ENCODE peak calls at places on chromosomes 2 and 18, in nine cellular contexts. One of them, this sample, is unnamed.

GRCh38 chr2:30272761-30273573 is 41.6 kb downstream of the LBH start:
- DNase-seq in stomach: no peak
- DNase-seq in naive thymus-derived CD4-positive, alpha-beta T cell: peak
- DNase-seq in stimulated activated CD4-positive, alpha-beta T cell treated with anti-CD3 and anti-CD28 coated beads, Interleukin-15, amount 100 ng/mL, for 24 hours: peak
- DNase-seq in GM23338: no peak
- DNase-seq in H9: no peak
- DNase-seq in T-cell: no peak
- DNase-seq in CD8-positive, alpha-beta memory T cell: no peak
- DNase-seq in RWPE1: peak
- DNase-seq in this sample: no peak

GRCh38 chr2:19872302-19872701 is 29.5 kb downstream of the TTC32 start:
- DNase-seq in stomach: no peak
- DNase-seq in naive thymus-derived CD4-positive, alpha-beta T cell: no peak
- DNase-seq in stimulated activated CD4-positive, alpha-beta T cell treated with anti-CD3 and anti-CD28 coated beads, Interleukin-15, amount 100 ng/mL, for 24 hours: no peak
- DNase-seq in GM23338: no peak
- DNase-seq in H9: no peak
- DNase-seq in T-cell: no peak
- DNase-seq in CD8-positive, alpha-beta memory T cell: no peak
- DNase-seq in RWPE1: no peak
- DNase-seq in this sample: no peak

GRCh38 chr2:85578243-85579180 is 1.1 kb downstream of the VAMP8 start:
- DNase-seq in stomach: peak
- DNase-seq in naive thymus-derived CD4-positive, alpha-beta T cell: no peak
- DNase-seq in stimulated activated CD4-positive, alpha-beta T cell treated with anti-CD3 and anti-CD28 coated beads, Interleukin-15, amount 100 ng/mL, for 24 hours: peak
- DNase-seq in GM23338: no peak
- DNase-seq in H9: peak
- DNase-seq in T-cell: no peak
- DNase-seq in CD8-positive, alpha-beta memory T cell: no peak
- DNase-seq in RWPE1: no peak
- DNase-seq in this sample: no peak

GRCh38 chr2:163723881-163724280 is 11.9 kb downstream of the FIGN start:
- DNase-seq in stomach: no peak
- DNase-seq in naive thymus-derived CD4-positive, alpha-beta T cell: no peak
- DNase-seq in stimulated activated CD4-positive, alpha-beta T cell treated with anti-CD3 and anti-CD28 coated beads, Interleukin-15, amount 100 ng/mL, for 24 hours: no peak
- DNase-seq in GM23338: no peak
- DNase-seq in H9: no peak
- DNase-seq in T-cell: no peak
- DNase-seq in CD8-positive, alpha-beta memory T cell: no peak
- DNase-seq in RWPE1: no peak
- DNase-seq in this sample: no peak

GRCh38 chr2:88554189-88554588 is 73.1 kb downstream of the EIF2AK3 start:
- DNase-seq in stomach: no peak
- DNase-seq in naive thymus-derived CD4-positive, alpha-beta T cell: no peak
- DNase-seq in stimulated activated CD4-positive, alpha-beta T cell treated with anti-CD3 and anti-CD28 coated beads, Interleukin-15, amount 100 ng/mL, for 24 hours: no peak
- DNase-seq in GM23338: peak
- DNase-seq in H9: peak
- DNase-seq in T-cell: no peak
- DNase-seq in CD8-positive, alpha-beta memory T cell: no peak
- DNase-seq in RWPE1: no peak
- DNase-seq in this sample: no peak

GRCh38 chr2:170457742-170458141 is 257.4 kb upstream of the SP5 start:
- DNase-seq in stomach: no peak
- DNase-seq in naive thymus-derived CD4-positive, alpha-beta T cell: no peak
- DNase-seq in stimulated activated CD4-positive, alpha-beta T cell treated with anti-CD3 and anti-CD28 coated beads, Interleukin-15, amount 100 ng/mL, for 24 hours: no peak
- DNase-seq in GM23338: no peak
- DNase-seq in H9: no peak
- DNase-seq in T-cell: no peak
- DNase-seq in CD8-positive, alpha-beta memory T cell: no peak
- DNase-seq in RWPE1: no peak
- DNase-seq in this sample: no peak

GRCh38 chr2:233092446-233093438 is 32.6 kb downstream of the INPP5D start:
- DNase-seq in stomach: no peak
- DNase-seq in naive thymus-derived CD4-positive, alpha-beta T cell: no peak
- DNase-seq in stimulated activated CD4-positive, alpha-beta T cell treated with anti-CD3 and anti-CD28 coated beads, Interleukin-15, amount 100 ng/mL, for 24 hours: no peak
- DNase-seq in GM23338: no peak
- DNase-seq in H9: no peak
- DNase-seq in T-cell: no peak
- DNase-seq in CD8-positive, alpha-beta memory T cell: no peak
- DNase-seq in RWPE1: no peak
- DNase-seq in this sample: no peak

GRCh38 chr18:38493991-38494559 is 928.5 kb upstream of the CELF4 start:
- DNase-seq in stomach: no peak
- DNase-seq in naive thymus-derived CD4-positive, alpha-beta T cell: no peak
- DNase-seq in stimulated activated CD4-positive, alpha-beta T cell treated with anti-CD3 and anti-CD28 coated beads, Interleukin-15, amount 100 ng/mL, for 24 hours: no peak
- DNase-seq in GM23338: no peak
- DNase-seq in H9: no peak
- DNase-seq in T-cell: no peak
- DNase-seq in CD8-positive, alpha-beta memory T cell: no peak
- DNase-seq in RWPE1: no peak
- DNase-seq in this sample: no peak

GRCh38 chr18:6752200-6752873 is 22.8 kb downstream of the ARHGAP28 start:
- DNase-seq in stomach: no peak
- DNase-seq in naive thymus-derived CD4-positive, alpha-beta T cell: no peak
- DNase-seq in stimulated activated CD4-positive, alpha-beta T cell treated with anti-CD3 and anti-CD28 coated beads, Interleukin-15, amount 100 ng/mL, for 24 hours: no peak
- DNase-seq in GM23338: peak
- DNase-seq in H9: peak
- DNase-seq in T-cell: no peak
- DNase-seq in CD8-positive, alpha-beta memory T cell: no peak
- DNase-seq in RWPE1: no peak
- DNase-seq in this sample: no peak

GRCh38 chr2:27209621-27210401 is 2.0 kb upstream of the ATRAID start:
- DNase-seq in stomach: no peak
- DNase-seq in naive thymus-derived CD4-positive, alpha-beta T cell: no peak
- DNase-seq in stimulated activated CD4-positive, alpha-beta T cell treated with anti-CD3 and anti-CD28 coated beads, Interleukin-15, amount 100 ng/mL, for 24 hours: no peak
- DNase-seq in GM23338: no peak
- DNase-seq in H9: no peak
- DNase-seq in T-cell: no peak
- DNase-seq in CD8-positive, alpha-beta memory T cell: no peak
- DNase-seq in RWPE1: no peak
- DNase-seq in this sample: no peak

GRCh38 chr2:237529452-237530402 is 36.6 kb upstream of the PRLH start:
- DNase-seq in stomach: no peak
- DNase-seq in naive thymus-derived CD4-positive, alpha-beta T cell: no peak
- DNase-seq in stimulated activated CD4-positive, alpha-beta T cell treated with anti-CD3 and anti-CD28 coated beads, Interleukin-15, amount 100 ng/mL, for 24 hours: no peak
- DNase-seq in GM23338: no peak
- DNase-seq in H9: no peak
- DNase-seq in T-cell: no peak
- DNase-seq in CD8-positive, alpha-beta memory T cell: no peak
- DNase-seq in RWPE1: no peak
- DNase-seq in this sample: no peak

GRCh38 chr2:219987830-219988229 is 360.4 kb downstream of the SLC4A3 start:
- DNase-seq in stomach: no peak
- DNase-seq in naive thymus-derived CD4-positive, alpha-beta T cell: no peak
- DNase-seq in stimulated activated CD4-positive, alpha-beta T cell treated with anti-CD3 and anti-CD28 coated beads, Interleukin-15, amount 100 ng/mL, for 24 hours: no peak
- DNase-seq in GM23338: no peak
- DNase-seq in H9: no peak
- DNase-seq in T-cell: no peak
- DNase-seq in CD8-positive, alpha-beta memory T cell: no peak
- DNase-seq in RWPE1: peak
- DNase-seq in this sample: no peak

GRCh38 chr2:25361261-25362048 is 19.7 kb upstream of the DNMT3A start:
- DNase-seq in stomach: no peak
- DNase-seq in naive thymus-derived CD4-positive, alpha-beta T cell: no peak
- DNase-seq in stimulated activated CD4-positive, alpha-beta T cell treated with anti-CD3 and anti-CD28 coated beads, Interleukin-15, amount 100 ng/mL, for 24 hours: no peak
- DNase-seq in GM23338: no peak
- DNase-seq in H9: no peak
- DNase-seq in T-cell: no peak
- DNase-seq in CD8-positive, alpha-beta memory T cell: no peak
- DNase-seq in RWPE1: no peak
- DNase-seq in this sample: no peak

GRCh38 chr18:45241982-45242565 is 373.2 kb upstream of the SLC14A2 start:
- DNase-seq in stomach: no peak
- DNase-seq in naive thymus-derived CD4-positive, alpha-beta T cell: no peak
- DNase-seq in stimulated activated CD4-positive, alpha-beta T cell treated with anti-CD3 and anti-CD28 coated beads, Interleukin-15, amount 100 ng/mL, for 24 hours: no peak
- DNase-seq in GM23338: no peak
- DNase-seq in H9: no peak
- DNase-seq in T-cell: no peak
- DNase-seq in CD8-positive, alpha-beta memory T cell: no peak
- DNase-seq in RWPE1: no peak
- DNase-seq in this sample: no peak

GRCh38 chr18:9779630-9780029 is 71.5 kb downstream of the RAB31 start:
- DNase-seq in stomach: peak
- DNase-seq in naive thymus-derived CD4-positive, alpha-beta T cell: no peak
- DNase-seq in stimulated activated CD4-positive, alpha-beta T cell treated with anti-CD3 and anti-CD28 coated beads, Interleukin-15, amount 100 ng/mL, for 24 hours: no peak
- DNase-seq in GM23338: no peak
- DNase-seq in H9: no peak
- DNase-seq in T-cell: no peak
- DNase-seq in CD8-positive, alpha-beta memory T cell: no peak
- DNase-seq in RWPE1: peak
- DNase-seq in this sample: no peak

GRCh38 chr2:218332920-218333645 is 23.6 kb upstream of the CATIP start:
- DNase-seq in stomach: no peak
- DNase-seq in naive thymus-derived CD4-positive, alpha-beta T cell: no peak
- DNase-seq in stimulated activated CD4-positive, alpha-beta T cell treated with anti-CD3 and anti-CD28 coated beads, Interleukin-15, amount 100 ng/mL, for 24 hours: no peak
- DNase-seq in GM23338: no peak
- DNase-seq in H9: no peak
- DNase-seq in T-cell: no peak
- DNase-seq in CD8-positive, alpha-beta memory T cell: no peak
- DNase-seq in RWPE1: no peak
- DNase-seq in this sample: no peak

GRCh38 chr2:144357623-144358400 is 162.1 kb downstream of the ZEB2 start:
- DNase-seq in stomach: no peak
- DNase-seq in naive thymus-derived CD4-positive, alpha-beta T cell: no peak
- DNase-seq in stimulated activated CD4-positive, alpha-beta T cell treated with anti-CD3 and anti-CD28 coated beads, Interleukin-15, amount 100 ng/mL, for 24 hours: peak
- DNase-seq in GM23338: no peak
- DNase-seq in H9: no peak
- DNase-seq in T-cell: no peak
- DNase-seq in CD8-positive, alpha-beta memory T cell: no peak
- DNase-seq in RWPE1: peak
- DNase-seq in this sample: no peak

GRCh38 chr2:110126086-110126773 is 10.6 kb upstream of the MALL start:
- DNase-seq in stomach: no peak
- DNase-seq in naive thymus-derived CD4-positive, alpha-beta T cell: no peak
- DNase-seq in stimulated activated CD4-positive, alpha-beta T cell treated with anti-CD3 and anti-CD28 coated beads, Interleukin-15, amount 100 ng/mL, for 24 hours: no peak
- DNase-seq in GM23338: no peak
- DNase-seq in H9: no peak
- DNase-seq in T-cell: no peak
- DNase-seq in CD8-positive, alpha-beta memory T cell: no peak
- DNase-seq in RWPE1: no peak
- DNase-seq in this sample: no peak

GRCh38 chr18:45590060-45590537 is 25.2 kb upstream of the SLC14A2 start:
- DNase-seq in stomach: no peak
- DNase-seq in naive thymus-derived CD4-positive, alpha-beta T cell: no peak
- DNase-seq in stimulated activated CD4-positive, alpha-beta T cell treated with anti-CD3 and anti-CD28 coated beads, Interleukin-15, amount 100 ng/mL, for 24 hours: no peak
- DNase-seq in GM23338: no peak
- DNase-seq in H9: no peak
- DNase-seq in T-cell: no peak
- DNase-seq in CD8-positive, alpha-beta memory T cell: no peak
- DNase-seq in RWPE1: no peak
- DNase-seq in this sample: no peak

GRCh38 chr2:203559640-203560039 is 24.5 kb upstream of the RAPH1 start:
- DNase-seq in stomach: no peak
- DNase-seq in naive thymus-derived CD4-positive, alpha-beta T cell: no peak
- DNase-seq in stimulated activated CD4-positive, alpha-beta T cell treated with anti-CD3 and anti-CD28 coated beads, Interleukin-15, amount 100 ng/mL, for 24 hours: no peak
- DNase-seq in GM23338: no peak
- DNase-seq in H9: no peak
- DNase-seq in T-cell: no peak
- DNase-seq in CD8-positive, alpha-beta memory T cell: no peak
- DNase-seq in RWPE1: no peak
- DNase-seq in this sample: no peak

GRCh38 chr2:29110916-29111315 is 4.3 kb upstream of the CLIP4 start:
- DNase-seq in stomach: no peak
- DNase-seq in naive thymus-derived CD4-positive, alpha-beta T cell: no peak
- DNase-seq in stimulated activated CD4-positive, alpha-beta T cell treated with anti-CD3 and anti-CD28 coated beads, Interleukin-15, amount 100 ng/mL, for 24 hours: no peak
- DNase-seq in GM23338: no peak
- DNase-seq in H9: no peak
- DNase-seq in T-cell: no peak
- DNase-seq in CD8-positive, alpha-beta memory T cell: no peak
- DNase-seq in RWPE1: peak
- DNase-seq in this sample: no peak

GRCh38 chr2:181037922-181038321 is 57.5 kb downstream of the UBE2E3 start:
- DNase-seq in stomach: no peak
- DNase-seq in naive thymus-derived CD4-positive, alpha-beta T cell: no peak
- DNase-seq in stimulated activated CD4-positive, alpha-beta T cell treated with anti-CD3 and anti-CD28 coated beads, Interleukin-15, amount 100 ng/mL, for 24 hours: no peak
- DNase-seq in GM23338: no peak
- DNase-seq in H9: no peak
- DNase-seq in T-cell: no peak
- DNase-seq in CD8-positive, alpha-beta memory T cell: no peak
- DNase-seq in RWPE1: no peak
- DNase-seq in this sample: no peak

GRCh38 chr2:160989778-160990177 is 170.4 kb upstream of the TANK start:
- DNase-seq in stomach: no peak
- DNase-seq in naive thymus-derived CD4-positive, alpha-beta T cell: no peak
- DNase-seq in stimulated activated CD4-positive, alpha-beta T cell treated with anti-CD3 and anti-CD28 coated beads, Interleukin-15, amount 100 ng/mL, for 24 hours: no peak
- DNase-seq in GM23338: no peak
- DNase-seq in H9: no peak
- DNase-seq in T-cell: no peak
- DNase-seq in CD8-positive, alpha-beta memory T cell: no peak
- DNase-seq in RWPE1: no peak
- DNase-seq in this sample: no peak

GRCh38 chr2:190255668-190256067 is 64.0 kb downstream of the HIBCH start:
- DNase-seq in stomach: no peak
- DNase-seq in naive thymus-derived CD4-positive, alpha-beta T cell: no peak
- DNase-seq in stimulated activated CD4-positive, alpha-beta T cell treated with anti-CD3 and anti-CD28 coated beads, Interleukin-15, amount 100 ng/mL, for 24 hours: peak
- DNase-seq in GM23338: no peak
- DNase-seq in H9: no peak
- DNase-seq in T-cell: no peak
- DNase-seq in CD8-positive, alpha-beta memory T cell: no peak
- DNase-seq in RWPE1: no peak
- DNase-seq in this sample: no peak

GRCh38 chr2:15984367-15985255 is 44.3 kb downstream of the MYCN start:
- DNase-seq in stomach: no peak
- DNase-seq in naive thymus-derived CD4-positive, alpha-beta T cell: no peak
- DNase-seq in stimulated activated CD4-positive, alpha-beta T cell treated with anti-CD3 and anti-CD28 coated beads, Interleukin-15, amount 100 ng/mL, for 24 hours: no peak
- DNase-seq in GM23338: peak
- DNase-seq in H9: peak
- DNase-seq in T-cell: no peak
- DNase-seq in CD8-positive, alpha-beta memory T cell: no peak
- DNase-seq in RWPE1: no peak
- DNase-seq in this sample: no peak

GRCh38 chr2:61887684-61888303 is 662 bp downstream of the CCT4 start:
- DNase-seq in stomach: no peak
- DNase-seq in naive thymus-derived CD4-positive, alpha-beta T cell: no peak
- DNase-seq in stimulated activated CD4-positive, alpha-beta T cell treated with anti-CD3 and anti-CD28 coated beads, Interleukin-15, amount 100 ng/mL, for 24 hours: peak
- DNase-seq in GM23338: peak
- DNase-seq in H9: no peak
- DNase-seq in T-cell: no peak
- DNase-seq in CD8-positive, alpha-beta memory T cell: no peak
- DNase-seq in RWPE1: peak
- DNase-seq in this sample: no peak

GRCh38 chr2:120436885-120437603 is 91.1 kb downstream of the INHBB start:
- DNase-seq in stomach: peak
- DNase-seq in naive thymus-derived CD4-positive, alpha-beta T cell: no peak
- DNase-seq in stimulated activated CD4-positive, alpha-beta T cell treated with anti-CD3 and anti-CD28 coated beads, Interleukin-15, amount 100 ng/mL, for 24 hours: peak
- DNase-seq in GM23338: peak
- DNase-seq in H9: peak
- DNase-seq in T-cell: no peak
- DNase-seq in CD8-positive, alpha-beta memory T cell: no peak
- DNase-seq in RWPE1: peak
- DNase-seq in this sample: no peak

GRCh38 chr18:21735452-21736015 is 5.1 kb upstream of the MIB1 start:
- DNase-seq in stomach: peak
- DNase-seq in naive thymus-derived CD4-positive, alpha-beta T cell: no peak
- DNase-seq in stimulated activated CD4-positive, alpha-beta T cell treated with anti-CD3 and anti-CD28 coated beads, Interleukin-15, amount 100 ng/mL, for 24 hours: peak
- DNase-seq in GM23338: peak
- DNase-seq in H9: peak
- DNase-seq in T-cell: peak
- DNase-seq in CD8-positive, alpha-beta memory T cell: peak
- DNase-seq in RWPE1: no peak
- DNase-seq in this sample: no peak

GRCh38 chr2:66507673-66508127 is 72.8 kb downstream of the MEIS1 start:
- DNase-seq in stomach: no peak
- DNase-seq in naive thymus-derived CD4-positive, alpha-beta T cell: no peak
- DNase-seq in stimulated activated CD4-positive, alpha-beta T cell treated with anti-CD3 and anti-CD28 coated beads, Interleukin-15, amount 100 ng/mL, for 24 hours: no peak
- DNase-seq in GM23338: peak
- DNase-seq in H9: peak
- DNase-seq in T-cell: no peak
- DNase-seq in CD8-positive, alpha-beta memory T cell: no peak
- DNase-seq in RWPE1: no peak
- DNase-seq in this sample: no peak

GRCh38 chr2:1556776-1557466 is 143.7 kb downstream of the TPO start:
- DNase-seq in stomach: no peak
- DNase-seq in naive thymus-derived CD4-positive, alpha-beta T cell: no peak
- DNase-seq in stimulated activated CD4-positive, alpha-beta T cell treated with anti-CD3 and anti-CD28 coated beads, Interleukin-15, amount 100 ng/mL, for 24 hours: no peak
- DNase-seq in GM23338: no peak
- DNase-seq in H9: no peak
- DNase-seq in T-cell: no peak
- DNase-seq in CD8-positive, alpha-beta memory T cell: no peak
- DNase-seq in RWPE1: peak
- DNase-seq in this sample: no peak

GRCh38 chr2:238864207-238865014 is 16.5 kb downstream of the TWIST2 start:
- DNase-seq in stomach: peak
- DNase-seq in naive thymus-derived CD4-positive, alpha-beta T cell: no peak
- DNase-seq in stimulated activated CD4-positive, alpha-beta T cell treated with anti-CD3 and anti-CD28 coated beads, Interleukin-15, amount 100 ng/mL, for 24 hours: peak
- DNase-seq in GM23338: peak
- DNase-seq in H9: peak
- DNase-seq in T-cell: no peak
- DNase-seq in CD8-positive, alpha-beta memory T cell: no peak
- DNase-seq in RWPE1: peak
- DNase-seq in this sample: no peak

This sample was measured in CD8-positive, alpha-beta T cell.